ENCODE peak calls at places on chromosomes 3 and 15, in six cellular contexts. R, N, C, K, H and Q are unnamed samples.

GRCh38 chr3:114730397-114730796 is 416.7 kb downstream of the ZBTB20 start:
- DNase-seq in R (no peak), N (no peak), C (no peak), K (no peak), H (no peak), Q (no peak)

GRCh38 chr3:104909188-104909587 is 457.5 kb upstream of the ALCAM start:
- DNase-seq in R (no peak), N (no peak), C (no peak), K (no peak), H (no peak), Q (no peak)

GRCh38 chr3:23793528-23794134 is 12.1 kb upstream of the UBE2E1 start:
- DNase-seq in R (no peak), N (no peak), C (no peak), K (no peak), H (no peak), Q (no peak)

GRCh38 chr15:90851114-90851513 is 17.3 kb upstream of the FURIN start:
- DNase-seq in R (no peak), N (no peak), C (no peak), K (no peak), H (no peak), Q (no peak)

GRCh38 chr3:8482960-8483665 is 18.5 kb upstream of the LMCD1 start:
- DNase-seq in R (peak; percentile 37), N (no peak), C (no peak), K (no peak), H (no peak), Q (peak; percentile 86)

GRCh38 chr15:41417418-41417811 is 520 bp downstream of the RTF1 start:
- DNase-seq in R (no peak), N (peak; percentile 17), C (peak; percentile 36), K (no peak), H (no peak), Q (no peak)

GRCh38 chr3:55647675-55648074 is 160.6 kb upstream of the WNT5A start:
- DNase-seq in R (no peak), N (no peak), C (no peak), K (no peak), H (no peak), Q (no peak)

GRCh38 chr15:70324001-70324974 is 226.6 kb upstream of the TLE3 start:
- DNase-seq in R (peak; percentile 48), N (no peak), C (no peak), K (peak; percentile 68), H (no peak), Q (peak; percentile 85)

GRCh38 chr3:103380391-103380790 is 945.6 kb downstream of the ZPLD1 start:
- DNase-seq in R (no peak), N (no peak), C (no peak), K (no peak), H (no peak), Q (no peak)

GRCh38 chr15:91967935-91968605 is 114.6 kb downstream of the SLCO3A1 start:
- DNase-seq in R (no peak), N (no peak), C (no peak), K (no peak), H (no peak), Q (no peak)

GRCh38 chr15:79450648-79451047 is 18.5 kb downstream of the MINAR1 start:
- DNase-seq in R (no peak), N (no peak), C (no peak), K (no peak), H (no peak), Q (no peak)

GRCh38 chr15:52289629-52290081 is 5.9 kb downstream of the MYO5C start:
- DNase-seq in R (no peak), N (no peak), C (no peak), K (no peak), H (no peak), Q (no peak)

DNA sequence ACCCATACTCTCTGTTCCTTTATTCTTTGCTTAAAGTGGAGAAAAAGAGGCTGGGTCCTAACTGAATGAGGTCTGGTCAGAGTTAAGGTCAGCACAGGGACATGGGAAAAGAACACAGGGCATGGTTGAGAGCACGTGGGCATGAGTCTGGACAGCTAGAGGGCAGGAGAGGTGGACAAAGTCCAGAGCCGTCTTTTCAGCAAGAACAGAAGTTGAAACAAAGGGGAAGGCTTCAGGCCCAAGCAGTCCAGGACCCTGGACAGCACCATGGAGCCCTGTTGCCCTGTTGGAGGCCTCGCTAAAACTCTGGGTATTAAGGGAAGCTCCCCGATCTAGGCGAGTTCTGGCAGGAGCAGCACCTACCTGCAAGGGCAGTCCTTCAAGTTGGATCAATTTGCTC is 50.7 kb downstream of the XYLB start:
- DNase-seq in R (peak; percentile 5), N (no peak), C (peak; percentile 60), K (no peak), H (no peak), Q (peak; percentile 74)
- TF ChIP-seq CTCF in R (no peak), N (no peak), C (no peak), K (no peak), H (no peak), Q (no peak)

DNA sequence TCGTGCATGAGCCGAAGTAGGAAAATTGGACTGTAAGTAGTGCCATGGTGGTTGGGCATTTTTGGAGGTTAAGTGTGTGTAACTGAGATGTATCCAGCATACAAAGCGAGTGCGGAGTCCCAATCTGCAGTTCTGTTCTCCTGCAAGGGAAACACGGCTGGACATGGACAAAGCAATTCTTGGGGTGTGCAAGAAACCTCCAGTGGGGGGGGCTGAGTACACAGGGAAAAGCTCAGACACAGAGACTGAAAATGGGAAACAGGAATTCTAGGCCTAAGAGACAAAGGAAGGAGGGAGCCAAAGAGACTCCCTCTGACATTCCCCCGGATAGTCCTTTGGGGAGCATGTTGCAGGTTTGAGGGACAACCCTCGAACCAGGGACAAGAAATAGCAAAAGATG is 83.2 kb upstream of the PLSCR4 start:
- DNase-seq in R (peak; percentile 77), N (no peak), C (no peak), K (no peak), H (no peak), Q (no peak)
- TF ChIP-seq CTCF in R (peak; percentile 49), N (peak; percentile 42), C (peak; percentile 28), K (no peak), H (no peak), Q (peak; percentile 44)

DNA sequence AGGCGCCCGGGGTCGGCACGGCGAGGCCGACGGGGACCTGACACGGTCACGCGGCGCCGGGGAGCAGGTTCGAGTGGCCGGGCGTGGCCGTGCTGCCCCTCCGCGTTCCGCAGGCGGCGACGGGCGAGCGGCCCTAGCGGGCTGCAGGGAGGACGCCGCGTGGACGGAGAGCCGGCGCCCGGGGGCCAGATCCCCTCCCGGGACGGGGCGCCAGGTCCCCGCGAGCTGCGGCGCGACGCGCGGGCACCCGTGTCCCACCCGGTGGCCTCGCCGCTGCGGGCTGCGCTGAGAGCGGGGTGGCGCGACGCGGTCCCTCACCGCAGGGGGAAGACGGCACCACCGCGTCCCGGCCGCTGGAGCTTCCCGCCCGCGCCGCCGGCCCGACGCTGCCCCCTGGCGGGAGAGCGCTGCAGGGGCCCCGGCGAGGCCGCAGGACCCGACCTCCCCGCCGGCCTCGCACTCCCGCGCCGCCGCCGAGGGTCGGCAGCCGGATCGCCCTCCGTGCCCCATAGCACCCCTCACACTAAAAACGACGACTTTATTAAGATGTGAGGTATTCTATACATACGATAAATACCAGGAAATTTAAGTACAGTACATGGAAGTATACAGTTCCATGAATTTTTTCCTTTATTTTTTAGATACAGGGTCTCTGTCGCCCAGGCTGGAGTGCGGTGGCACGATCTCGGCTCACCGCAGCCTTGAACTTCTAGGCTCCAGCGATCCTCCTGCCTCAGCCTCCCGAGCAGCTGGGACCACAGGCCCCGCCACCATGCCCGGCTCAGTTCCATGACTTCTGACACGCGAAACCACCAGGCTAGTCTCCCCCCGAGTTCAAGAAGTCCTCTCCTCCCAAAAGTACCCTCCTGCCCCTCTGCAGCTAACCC is 1.3 kb upstream of the PIGZ start:
- DNase-seq in R (peak; percentile 83), N (peak; percentile 68), C (peak; percentile 66), K (no peak), H (peak; percentile 54), Q (peak; percentile 91)
- TF ChIP-seq CTCF in R (peak; percentile 85), N (peak; percentile 71), C (peak; percentile 74), K (peak; percentile 95), H (peak; percentile 61), Q (peak; percentile 89)

GRCh38 chr3:127790009-127790533 is 32.2 kb downstream of the MGLL start:
- DNase-seq in R (no peak), N (no peak), C (no peak), K (no peak), H (no peak), Q (no peak)

GRCh38 chr3:127792664-127793292 is 29.5 kb downstream of the MGLL start:
- DNase-seq in R (peak; percentile 59), N (no peak), C (no peak), K (no peak), H (no peak), Q (peak; percentile 93)

GRCh38 chr3:127790580-127791183 is 31.6 kb downstream of the MGLL start:
- DNase-seq in R (no peak), N (no peak), C (no peak), K (no peak), H (no peak), Q (no peak)

GRCh38 chr3:127789051-127789450 is 33.3 kb downstream of the MGLL start:
- DNase-seq in R (no peak), N (no peak), C (no peak), K (no peak), H (no peak), Q (no peak)

GRCh38 chr3:127791221-127791913 is 30.9 kb downstream of the MGLL start:
- DNase-seq in R (peak; percentile 75), N (no peak), C (peak; percentile 62), K (no peak), H (no peak), Q (no peak)
- TF ChIP-seq CTCF in R (no peak), N (peak; percentile 30), C (peak; percentile 59), K (peak; percentile 43), H (no peak), Q (peak; percentile 48)

GRCh38 chr3:79515072-79515471 is 252.7 kb downstream of the ROBO1 start:
- DNase-seq in R (no peak), N (no peak), C (no peak), K (no peak), H (no peak), Q (no peak)

GRCh38 chr3:79521221-79521848 is 246.5 kb downstream of the ROBO1 start:
- DNase-seq in R (peak; percentile 45), N (peak; percentile 10), C (no peak), K (no peak), H (no peak), Q (no peak)

GRCh38 chr3:79516795-79517194 is 251.0 kb downstream of the ROBO1 start:
- DNase-seq in R (no peak), N (no peak), C (no peak), K (no peak), H (no peak), Q (no peak)

DNA sequence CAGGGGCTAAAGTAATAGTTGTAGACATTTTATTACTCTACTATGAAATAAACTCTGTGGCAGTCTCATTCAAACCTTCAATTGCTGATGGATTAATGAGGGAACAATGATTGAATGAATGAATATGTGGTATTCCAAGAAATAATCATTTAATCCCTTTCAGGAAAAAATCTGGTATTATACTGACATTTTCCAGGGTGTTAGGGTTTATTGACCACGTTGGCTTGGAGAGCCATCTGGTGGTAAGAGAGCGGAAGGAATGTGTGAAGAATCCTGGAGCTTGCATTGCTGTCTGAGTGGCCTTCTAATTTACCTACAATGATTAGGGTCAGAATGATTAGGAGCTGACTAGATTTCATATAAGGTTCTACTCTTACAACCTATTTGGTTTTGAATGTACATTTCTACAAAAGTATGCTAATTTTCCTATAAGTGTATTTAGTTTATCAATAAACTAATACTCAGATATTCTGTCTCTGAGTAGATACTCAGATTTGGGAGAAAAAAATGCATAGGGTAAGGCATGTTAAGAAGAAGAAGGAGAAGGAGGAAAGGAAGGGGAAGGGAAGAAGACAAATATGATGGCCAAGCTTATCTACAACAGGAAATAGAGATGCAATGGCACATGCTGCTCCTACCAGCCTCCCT is 249.9 kb downstream of the ROBO1 start:
- DNase-seq in R (peak; percentile 41), N (no peak), C (no peak), K (no peak), H (no peak), Q (no peak)
- TF ChIP-seq CTCF in R (no peak), N (peak; percentile 45), C (peak; percentile 85), K (peak; percentile 77), H (no peak), Q (peak; percentile 80)